ENCODE peak calls at places on chromosomes 12 and 14, in seven cellular contexts. E, H, V, S, X, F and Q are unnamed samples.

GRCh38 chr12:52006726-52007157 is at the start of gene TAMALIN:
- DNase-seq in E (peak), F (peak), H (peak), V (no peak), S (no peak), X (peak), Q (peak)

GRCh38 chr12:50992814-50993213 is 33.4 kb downstream of the SLC11A2 start:
- DNase-seq in F (peak), S (no peak), H (no peak), V (no peak), X (no peak), E (no peak), Q (no peak)

GRCh38 chr14:22483863-22484593 is 105.0 kb downstream of the DAD1 start:
- DNase-seq in E (no peak), F (no peak), H (no peak), S (no peak), X (no peak), V (no peak), Q (no peak)

GRCh38 chr14:104554608-104555401 is 24.8 kb upstream of the C14orf180 start:
- DNase-seq in V (no peak), F (no peak), S (no peak), E (no peak), X (peak), H (no peak), Q (no peak)

GRCh38 chr12:100591979-100592378 is 18.5 kb downstream of the GAS2L3 start:
- DNase-seq in E (no peak), H (no peak), F (no peak), X (no peak), V (no peak), S (no peak), Q (no peak)

GRCh38 chr12:119343130-119343529 is 8.6 kb downstream of the CCDC60 start:
- DNase-seq in H (no peak), S (no peak), F (no peak), E (no peak), X (no peak), V (no peak), Q (no peak)

GRCh38 chr12:3611853-3612703 is 121.1 kb downstream of the PRMT8 start:
- DNase-seq in E (no peak), F (no peak), H (no peak), S (no peak), X (no peak), V (no peak), Q (peak)

GRCh38 chr14:100633406-100633805 is 46.2 kb upstream of the BEGAIN start:
- DNase-seq in S (no peak), E (no peak), X (no peak), V (no peak), H (no peak), F (no peak), Q (no peak)

GRCh38 chr12:101925352-101925751 is 48.0 kb downstream of the DRAM1 start:
- DNase-seq in F (peak), V (no peak), S (peak), E (no peak), X (peak), H (no peak), Q (no peak)

GRCh38 chr12:54163147-54163546 is 25.6 kb downstream of the SMUG1 start:
- DNase-seq in S (no peak), V (no peak), F (no peak), H (no peak), X (no peak), E (no peak), Q (no peak)

GRCh38 chr12:26870491-26871419 is 37.8 kb upstream of the ITPR2 start:
- DNase-seq in X (peak), V (no peak), S (no peak), E (no peak), H (no peak), F (peak), Q (no peak)

GRCh38 chr14:89990218-89990617 is 34.5 kb downstream of the TDP1 start:
- DNase-seq in S (no peak), H (no peak), F (no peak), X (no peak), E (no peak), V (no peak), Q (no peak)

GRCh38 chr12:452667-453210 is 7.0 kb upstream of the B4GALNT3 start:
- DNase-seq in E (no peak), F (no peak), H (peak), V (no peak), X (no peak), S (no peak), Q (no peak)

GRCh38 chr12:103600967-103601728 is 14.1 kb downstream of the STAB2 start:
- DNase-seq in E (no peak), X (no peak), F (no peak), H (no peak), S (no peak), V (no peak), Q (no peak)

GRCh38 chr14:58750321-58751269 is 112.8 kb downstream of the DACT1 start:
- DNase-seq in E (no peak), X (no peak), S (no peak), V (no peak), F (no peak), H (no peak), Q (no peak)

GRCh38 chr12:51904951-51905471 is 2.3 kb upstream of the ACVRL1 start:
- DNase-seq in E (no peak), S (no peak), H (no peak), F (peak), X (peak), V (no peak), Q (no peak)

GRCh38 chr14:43116341-43116740 is 1390.7 kb downstream of the FSCB start:
- DNase-seq in S (no peak), E (no peak), H (no peak), V (no peak), F (no peak), X (no peak), Q (no peak)

GRCh38 chr12:109934026-109934425 is 34.0 kb downstream of the TCHP start:
- DNase-seq in S (no peak), F (no peak), X (no peak), H (no peak), E (no peak), V (no peak), Q (no peak)

GRCh38 chr14:56121786-56122185 is 3.6 kb downstream of the PELI2 start:
- DNase-seq in S (no peak), X (no peak), F (no peak), H (no peak), V (no peak), E (no peak), Q (no peak)

GRCh38 chr12:67697443-67697842 is 48.9 kb downstream of the DYRK2 start:
- DNase-seq in E (no peak), H (no peak), S (no peak), X (no peak), F (no peak), V (no peak), Q (no peak)

GRCh38 chr14:72291908-72292688 is 359.9 kb downstream of the RGS6 start:
- DNase-seq in E (no peak), F (peak), H (no peak), S (peak), X (no peak), V (no peak), Q (peak)

GRCh38 chr12:19181666-19182426 is 52.3 kb downstream of the PLEKHA5 start:
- DNase-seq in X (no peak), F (no peak), V (no peak), S (no peak), E (no peak), H (no peak), Q (no peak)

GRCh38 chr12:501722-502447 is 42.1 kb downstream of the B4GALNT3 start:
- DNase-seq in F (peak), X (no peak), E (no peak), V (no peak), S (no peak), H (no peak), Q (no peak)

GRCh38 chr12:95648990-95649791 is 97.9 kb upstream of the USP44 start:
- DNase-seq in F (peak), S (peak), E (no peak), V (no peak), H (no peak), X (no peak), Q (no peak)

GRCh38 chr12:92105676-92106075 is 40.0 kb downstream of the BTG1 start:
- DNase-seq in X (no peak), F (no peak), E (no peak), H (no peak), S (no peak), V (no peak), Q (no peak)